ENCODE peak calls at places on chromosomes 5 and 9, in eight cellular contexts. I is hepatocyte, S is transverse colon, Z is fibroblast of lung, G is right lobe of liver, B is gastrocnemius medialis, E is upper lobe of right lung, J is H9. P is an unnamed sample. For H3K27me3, the result is how much of the 10 kb centered on the place peaks cover.

GRCh38 chr5:96572864-96573512 is 89.2 kb upstream of the CAST start:
- DNase-seq in I (no peak), S (no peak), Z (peak), G (no peak), B (no peak), E (no peak), J (no peak), P (peak)

GRCh38 chr5:94544031-94544650 is 74.3 kb downstream of the KIAA0825 start:
- DNase-seq in I (no peak), S (no peak), Z (peak), G (no peak), B (no peak), E (no peak), J (no peak), P (peak)

GRCh38 chr9:3948826-3949578 is 350.9 kb downstream of the GLIS3 start:
- DNase-seq in I (no peak), S (no peak), Z (peak), G (no peak), B (no peak), E (no peak), J (no peak), P (peak)

GRCh38 chr5:168409601-168410458 is 76.4 kb upstream of the RARS1 start:
- DNase-seq in I (no peak), S (no peak), Z (peak), G (no peak), B (no peak), E (no peak), J (no peak), P (peak)

GRCh38 chr5:2068515-2068914 is 185.8 kb upstream of the IRX4 start:
- DNase-seq in I (no peak), S (no peak), Z (no peak), G (no peak), B (no peak), E (no peak), J (no peak), P (no peak)

GRCh38 chr5:73373814-73374510 is 74.6 kb downstream of the FOXD1 start:
- DNase-seq in I (no peak), S (no peak), Z (peak), G (no peak), B (no peak), E (no peak), J (no peak), P (no peak)

GRCh38 chr5:40389591-40389990 is 290.1 kb upstream of the PTGER4 start:
- DNase-seq in I (no peak), S (no peak), Z (peak), G (no peak), B (no peak), E (no peak), J (no peak), P (no peak)

GRCh38 chr5:32110081-32110696 is 63.9 kb downstream of the GOLPH3 start:
- DNase-seq in I (no peak), S (no peak), Z (no peak), G (no peak), B (no peak), E (no peak), J (no peak), P (no peak)

GRCh38 chr9:24035816-24036215 is 209.8 kb upstream of the ELAVL2 start:
- DNase-seq in I (no peak), S (no peak), Z (no peak), G (no peak), B (no peak), E (no peak), J (no peak), P (no peak)

GRCh38 chr5:36150676-36151433 is 832 bp downstream of the LMBRD2 start:
- DNase-seq in I (peak), S (peak), Z (peak), G (peak), B (peak), E (no peak), J (peak), P (peak)

GRCh38 chr9:106875548-106875947 is 12.6 kb downstream of the ZNF462 start:
- DNase-seq in I (no peak), S (no peak), Z (no peak), G (no peak), B (no peak), E (no peak), J (no peak), P (peak)

GRCh38 chr5:150001660-150002493 is 1.3 kb downstream of the HMGXB3 start:
- DNase-seq in I (peak), S (peak), Z (peak), G (no peak), B (peak), E (no peak), J (peak), P (peak)

GRCh38 chr5:53173083-53173482 is 63.5 kb upstream of the MOCS2 start:
- DNase-seq in I (peak), S (peak), Z (no peak), G (no peak), B (no peak), E (no peak), J (no peak), P (no peak)

GRCh38 chr5:60402161-60402785 is 297.7 kb downstream of the DEPDC1B start:
- DNase-seq in I (no peak), S (no peak), Z (no peak), G (no peak), B (no peak), E (no peak), J (no peak), P (no peak)

GRCh38 chr5:133147411-133147810 is 95.6 kb downstream of the HSPA4 start:
- DNase-seq in I (no peak), S (no peak), Z (peak), G (no peak), B (no peak), E (no peak), J (no peak), P (peak)

GRCh38 chr9:134770972-134771971 is 109.3 kb upstream of the FCN2 start:
- DNase-seq in I (no peak), S (no peak), Z (no peak), G (no peak), B (no peak), E (no peak), J (no peak), P (no peak)

GRCh38 chr5:135392256-135392655 is 6.8 kb downstream of the MACROH2A1 start:
- DNase-seq in I (no peak), S (no peak), Z (peak), G (no peak), B (no peak), E (no peak), J (no peak), P (peak)

GRCh38 chr5:13921573-13921972 is 22.9 kb downstream of the DNAH5 start:
- DNase-seq in I (no peak), S (no peak), Z (peak), G (no peak), B (no peak), E (no peak), J (no peak), P (peak)

GRCh38 chr5:69213513-69214215 is 21.0 kb upstream of the CDK7 start:
- DNase-seq in I (peak), S (no peak), Z (peak), G (no peak), B (no peak), E (no peak), J (no peak), P (peak)

GRCh38 chr5:56481147-56481997 is 248.2 kb upstream of the ANKRD55 start:
- DNase-seq in I (peak), S (peak), Z (peak), G (peak), B (peak), E (peak), J (peak), P (peak)

GRCh38 chr5:96492654-96493053 is 59.6 kb upstream of the PCSK1 start:
- DNase-seq in I (no peak), S (no peak), Z (no peak), G (no peak), B (no peak), E (no peak), J (no peak), P (peak)

GRCh38 chr5:40429258-40430111 is 250.2 kb upstream of the PTGER4 start:
- DNase-seq in I (no peak), S (no peak), Z (no peak), G (no peak), B (peak), E (no peak), J (no peak), P (peak)

GRCh38 chr5:173412566-173412965 is 84.4 kb upstream of the STC2 start:
- DNase-seq in I (no peak), S (no peak), Z (peak), G (no peak), B (no peak), E (no peak), J (no peak), P (peak)

GRCh38 chr5:145101246-145101645 is 733.9 kb downstream of the PRELID2 start:
- DNase-seq in I (peak), S (no peak), Z (no peak), G (no peak), B (no peak), E (no peak), J (no peak), P (no peak)
- TF ChIP-seq CTCF in I (peak), S (no peak), Z (peak), G (peak), B (no peak), E (peak), J (peak), P (peak)

DNA sequence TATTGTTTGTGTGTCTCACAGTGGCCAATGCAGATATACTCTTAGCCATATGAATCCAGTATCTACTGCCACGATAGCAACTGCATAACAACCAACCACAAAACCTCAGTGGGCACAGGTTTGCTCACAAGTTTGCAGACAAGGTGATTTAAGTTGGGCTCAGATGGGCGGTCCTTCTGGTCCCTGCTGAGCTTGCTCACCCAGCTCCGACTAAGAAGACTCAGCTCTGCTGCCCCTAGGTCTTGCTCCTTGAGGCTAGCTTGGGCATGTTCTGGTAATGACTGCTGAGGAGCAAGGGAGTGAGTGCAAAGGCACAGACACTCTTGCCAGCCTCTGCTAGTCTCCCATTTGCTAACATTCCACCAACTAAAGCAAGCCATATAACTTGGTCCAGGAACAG is 52.6 kb downstream of the MTX3 start:
- DNase-seq in I (no peak), S (no peak), Z (no peak), G (no peak), B (no peak), E (no peak), J (peak), P (no peak)
- H3K27me3 ChIP-seq in I (under half), S (under half), Z (under half), G (under half), B (under half), E (under half), J (under half), P (under half)

GRCh38 chr9:87111010-87111409 is 163.7 kb upstream of the GAS1 start:
- DNase-seq in I (no peak), S (no peak), Z (no peak), G (no peak), B (no peak), E (no peak), J (no peak), P (no peak)

GRCh38 chr9:87109851-87110250 is 162.5 kb upstream of the GAS1 start:
- DNase-seq in I (no peak), S (no peak), Z (peak), G (no peak), B (no peak), E (no peak), J (no peak), P (peak)

GRCh38 chr9:87108639-87109038 is 161.3 kb upstream of the GAS1 start:
- DNase-seq in I (no peak), S (no peak), Z (no peak), G (no peak), B (no peak), E (no peak), J (no peak), P (no peak)

GRCh38 chr9:87109182-87109581 is 161.9 kb upstream of the GAS1 start:
- DNase-seq in I (no peak), S (no peak), Z (peak), G (no peak), B (no peak), E (no peak), J (no peak), P (peak)

DNA sequence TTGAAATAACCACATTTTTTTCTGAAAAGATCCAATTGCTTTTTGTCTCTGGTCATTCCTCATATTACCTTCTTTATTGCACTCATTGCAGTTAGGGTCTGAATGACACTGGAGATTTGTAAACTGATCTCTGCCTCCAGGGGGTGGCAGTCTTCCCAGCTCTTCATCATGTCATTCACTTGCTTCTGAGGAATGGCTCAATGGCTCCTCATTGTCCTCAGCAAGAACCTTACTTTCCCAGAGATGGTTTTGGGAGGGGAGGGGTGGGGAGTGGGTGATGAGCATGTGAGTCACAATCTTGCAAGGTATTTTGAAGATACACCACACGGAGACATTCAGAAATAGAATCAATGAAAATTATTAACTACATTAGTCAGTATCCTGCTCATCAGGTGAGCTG is 159.8 kb upstream of the GAS1 start:
- DNase-seq in I (no peak), S (no peak), Z (no peak), G (no peak), B (no peak), E (no peak), J (peak), P (no peak)
- TF ChIP-seq CTCF in I (peak), S (no peak), Z (no peak), G (peak), B (no peak), E (no peak), J (peak), P (peak)

GRCh38 chr9:121267689-121268597 is at the start of gene GSN:
- DNase-seq in I (peak), S (peak), Z (peak), G (peak), B (peak), E (peak), J (peak), P (no peak)
- H3K27me3 ChIP-seq in I (under half), S (under half), Z (under half), G (under half), B (under half), E (under half), J (under half), P (under half)

GRCh38 chr9:126604059-126604685 is 9.6 kb upstream of the LMX1B start:
- DNase-seq in I (no peak), S (no peak), Z (no peak), G (no peak), B (no peak), E (no peak), J (no peak), P (no peak)

GRCh38 chr9:126595982-126596381 is 17.7 kb upstream of the LMX1B start:
- DNase-seq in I (no peak), S (no peak), Z (no peak), G (no peak), B (no peak), E (no peak), J (no peak), P (no peak)

GRCh38 chr9:126604706-126605105 is 9.0 kb upstream of the LMX1B start:
- DNase-seq in I (no peak), S (no peak), Z (no peak), G (no peak), B (no peak), E (no peak), J (no peak), P (no peak)

GRCh38 chr9:126599047-126599650 is 14.6 kb upstream of the LMX1B start:
- DNase-seq in I (no peak), S (no peak), Z (no peak), G (no peak), B (no peak), E (no peak), J (peak), P (no peak)
- TF ChIP-seq CTCF in I (peak), S (no peak), Z (peak), G (peak), B (no peak), E (no peak), J (peak), P (peak)

P was measured in brain microvascular endothelial cell.